ENCODE peak calls at places on chromosomes 2 and 18, in nine cellular contexts. I is tibial artery, A is adrenal gland, C is cardiac muscle cell, P is heart left ventricle, E is breast epithelium, G is Peyer's patch, W is right atrium auricular region, J is PC-9. D is an unnamed sample.

GRCh38 chr2:134639265-134639664 is 79.5 kb downstream of the TMEM163 start:
- DNase-seq in C (no peak), A (no peak), I (no peak), P (no peak), E (no peak), G (no peak), J (no peak), W (no peak), D (no peak)

GRCh38 chr2:27489118-27489497 is 435 bp downstream of the IFT172 start:
- DNase-seq in P (no peak), W (no peak), J (no peak), G (no peak), I (no peak), A (no peak), E (no peak), C (peak; percentile 5), D (no peak)

GRCh38 chr2:163774862-163775261 is 39.1 kb upstream of the FIGN start:
- DNase-seq in C (no peak), A (no peak), I (no peak), E (no peak), P (no peak), G (no peak), W (no peak), J (peak; percentile 89), D (peak; percentile 83)

GRCh38 chr2:169042856-169043255 is 11.7 kb upstream of the ABCB11 start:
- DNase-seq in A (no peak), W (no peak), G (no peak), P (no peak), J (no peak), E (no peak), I (no peak), C (no peak), D (no peak)

GRCh38 chr2:150063432-150063889 is 424.0 kb downstream of the RND3 start:
- DNase-seq in A (no peak), I (no peak), J (no peak), E (no peak), W (no peak), G (no peak), C (no peak), P (no peak), D (peak; percentile 86)

GRCh38 chr2:240814946-240815760 is 4.9 kb downstream of the KIF1A start:
- DNase-seq in A (no peak), I (no peak), C (no peak), E (no peak), G (peak; percentile 8), W (no peak), P (no peak), J (no peak), D (no peak)

GRCh38 chr2:73111300-73112025 is 1.3 kb downstream of the RAB11FIP5 start:
- DNase-seq in J (peak; percentile 60), I (peak; percentile 66), W (no peak), P (no peak), E (peak; percentile 44), C (peak; percentile 9), A (peak; percentile 59), G (peak; percentile 52), D (no peak)

GRCh38 chr18:61893304-61893970 is 630 bp upstream of the RNF152 start:
- DNase-seq in I (peak; percentile 81), A (peak; percentile 58), E (no peak), C (peak; percentile 77), G (peak; percentile 53), J (no peak), W (no peak), P (peak; percentile 61), D (no peak)

GRCh38 chr2:143259368-143259958 is 130.2 kb downstream of the ARHGAP15 start:
- DNase-seq in C (peak; percentile 82), J (peak; percentile 57), I (peak; percentile 72), W (peak; percentile 83), E (peak; percentile 46), A (peak; percentile 52), G (peak; percentile 90), P (peak; percentile 49), D (no peak)

GRCh38 chr2:238929242-238930081 is 81.6 kb downstream of the TWIST2 start:
- DNase-seq in C (no peak), E (no peak), A (no peak), I (peak; percentile 87), J (no peak), W (peak; percentile 86), G (peak; percentile 53), P (peak; percentile 23), D (no peak)

DNA sequence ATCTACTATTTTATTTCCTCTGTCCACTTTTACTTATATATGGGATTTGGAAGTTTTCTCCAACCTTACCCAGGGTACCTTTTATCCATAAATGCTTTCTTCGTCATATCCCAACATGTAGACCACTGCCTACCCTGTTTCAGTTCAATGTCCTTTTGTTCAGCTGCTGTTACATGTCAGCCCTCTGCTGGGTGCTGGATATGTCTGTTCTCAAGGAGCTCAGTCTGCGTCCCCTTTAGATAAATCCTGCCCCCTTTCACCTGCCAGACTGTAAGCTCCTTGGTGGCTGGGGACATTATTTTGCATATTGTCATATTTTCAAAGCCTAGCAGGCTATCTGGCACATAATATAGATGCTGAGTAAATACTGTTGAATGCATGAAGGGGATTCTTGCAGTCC is 53.2 kb downstream of the NEMP2 start:
- DNase-seq in J (no peak), I (no peak), E (no peak), P (no peak), G (no peak), A (no peak), W (no peak), C (peak; percentile 17), D (no peak)
- H3K27ac ChIP-seq in J (no peak overlapping the region), I (no peak overlapping the region), E (no peak overlapping the region), P (no peak overlapping the region), G (no peak overlapping the region), A (no peak overlapping the region), W (no peak overlapping the region), C (no peak overlapping the region), D (no peak overlapping the region)

GRCh38 chr18:76948345-76948744 is 126.0 kb downstream of the ZNF236 start:
- DNase-seq in P (no peak), W (no peak), C (no peak), E (no peak), A (no peak), G (no peak), J (no peak), I (no peak), D (no peak)

GRCh38 chr18:76938619-76939018 is 116.3 kb downstream of the ZNF236 start:
- DNase-seq in J (no peak), P (no peak), I (no peak), C (no peak), A (no peak), G (no peak), W (no peak), E (no peak), D (no peak)

GRCh38 chr18:76941284-76941683 is 118.9 kb downstream of the ZNF236 start:
- DNase-seq in G (no peak), A (no peak), C (no peak), W (no peak), E (no peak), P (no peak), I (no peak), J (no peak), D (no peak)

DNA sequence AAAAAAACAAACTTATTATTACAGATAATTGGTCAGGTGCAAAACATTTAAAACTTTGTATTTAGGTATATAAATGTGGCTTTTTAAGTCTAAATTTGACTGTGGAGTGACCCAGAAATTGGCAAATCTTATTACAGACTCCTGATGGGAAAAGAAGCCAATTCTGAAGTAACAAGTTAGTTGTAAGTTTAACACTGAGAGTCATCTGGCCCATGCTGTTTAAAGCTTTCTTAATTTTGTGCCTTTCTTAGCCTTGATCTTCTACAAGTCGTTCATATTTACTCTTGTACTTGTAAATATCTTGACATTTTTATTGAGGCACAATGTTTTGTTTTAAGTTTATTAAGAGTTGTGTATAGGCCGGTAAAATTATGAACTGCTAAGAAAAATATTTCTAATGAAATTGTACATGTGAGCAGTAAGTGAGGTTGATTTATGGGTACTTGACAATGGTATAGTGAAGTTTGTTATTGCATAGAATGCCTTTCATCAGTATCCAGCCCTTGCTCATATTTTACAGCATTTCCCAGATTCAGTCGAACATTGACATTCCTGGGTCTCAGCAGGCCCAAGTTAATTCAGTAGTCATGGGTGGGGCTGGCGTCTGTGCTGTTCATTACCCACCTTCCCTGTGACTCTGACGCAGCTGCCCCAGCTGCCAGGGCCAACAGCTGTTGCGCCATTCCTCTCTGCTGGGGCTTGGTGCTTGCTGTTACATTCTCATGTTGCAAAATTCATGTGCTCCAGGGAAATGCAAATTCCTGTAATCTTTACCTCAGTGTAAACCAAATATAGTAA is 121.4 kb downstream of the ZNF236 start:
- DNase-seq in G (no peak), I (no peak), E (no peak), J (no peak), W (no peak), C (no peak), P (no peak), A (no peak), D (peak; percentile 14)
- H3K27ac ChIP-seq in G (no peak overlapping the region), I (no peak overlapping the region), E (no peak overlapping the region), J (no peak overlapping the region), W (no peak overlapping the region), C (no peak overlapping the region), P (peak overlapping the region; percentile 34), A (no peak overlapping the region), D (peak overlapping the region; percentile 24)

GRCh38 chr2:111923271-111923670 is 24.9 kb downstream of the MERTK start:
- DNase-seq in A (no peak), E (no peak), G (no peak), I (no peak), C (no peak), J (no peak), P (peak; percentile 33), W (no peak), D (no peak)

GRCh38 chr2:111919362-111919761 is 21.0 kb downstream of the MERTK start:
- DNase-seq in C (no peak), P (no peak), W (no peak), J (no peak), G (no peak), A (no peak), I (no peak), E (no peak), D (no peak)

GRCh38 chr2:111924617-111925107 is 26.3 kb downstream of the MERTK start:
- DNase-seq in E (no peak), I (no peak), A (no peak), P (no peak), C (no peak), G (no peak), W (no peak), J (peak; percentile 51), D (no peak)

GRCh38 chr2:111918383-111918806 is 20.0 kb downstream of the MERTK start:
- DNase-seq in P (no peak), J (no peak), A (no peak), C (no peak), I (no peak), E (no peak), W (no peak), G (no peak), D (no peak)

GRCh38 chr2:111919794-111920608 is 21.6 kb downstream of the MERTK start:
- DNase-seq in E (peak; percentile 26), W (peak; percentile 64), G (peak; percentile 90), A (peak; percentile 77), P (peak; percentile 53), J (peak; percentile 91), C (no peak), I (peak; percentile 84), D (no peak)
- H3K27ac ChIP-seq in E (no peak overlapping the region), W (no peak overlapping the region), G (no peak overlapping the region), A (peak overlapping the region; percentile 31), P (no peak overlapping the region), J (peak overlapping the region; percentile 59), C (no peak overlapping the region), I (peak overlapping the region; percentile 5), D (no peak overlapping the region)

DNA sequence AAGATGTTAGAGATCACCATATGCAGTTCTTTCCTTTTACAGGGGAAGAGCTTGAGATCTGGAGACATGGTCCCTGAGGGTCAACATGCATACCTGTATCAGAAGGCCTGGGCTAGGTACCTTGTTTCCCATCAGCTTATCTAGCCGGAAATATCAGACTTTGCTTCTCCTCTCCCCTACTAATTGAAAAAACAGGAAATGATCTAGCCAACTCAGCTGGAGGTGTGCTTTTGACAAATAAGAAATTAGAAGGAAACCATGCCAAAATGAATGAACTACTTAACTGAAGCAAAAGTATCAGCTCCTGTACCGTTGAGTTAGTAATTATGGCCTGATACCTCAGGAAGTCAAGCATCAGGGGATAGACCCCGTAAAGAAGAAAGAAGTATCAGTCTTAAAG is 20.4 kb downstream of the PKP4 start:
- DNase-seq in W (no peak), C (no peak), J (no peak), I (no peak), P (no peak), E (no peak), G (no peak), A (no peak), D (no peak)
- H3K27ac ChIP-seq in W (peak overlapping the region; percentile 7), C (no peak overlapping the region), J (no peak overlapping the region), I (peak overlapping the region; percentile 8), P (no peak overlapping the region), E (peak overlapping the region; percentile 64), G (no peak overlapping the region), A (no peak overlapping the region), D (peak overlapping the region; percentile 8)